ENCODE peak calls at places on chromosomes 6 and 20, in ten cellular contexts. One of them, this sample, is unnamed. For H3K9me3, the result is how much of the 10 kb centered on the place peaks cover.

GRCh38 chr6:84515082-84515481 is 249.3 kb downstream of the TBX18 start:
- DNase-seq in K562: no peak
- DNase-seq in upper lobe of left lung: no peak
- DNase-seq in GM12878: no peak
- DNase-seq in ovary: no peak
- DNase-seq in sigmoid colon: no peak
- DNase-seq in transverse colon: no peak
- DNase-seq in A549: no peak
- DNase-seq in stomach: no peak
- DNase-seq in HepG2: no peak
- DNase-seq in this sample: no peak

GRCh38 chr6:35911871-35912653 is 8.8 kb downstream of the SRPK1 start:
- DNase-seq in transverse colon: no peak
- DNase-seq in ovary: no peak
- DNase-seq in A549: no peak
- DNase-seq in upper lobe of left lung: no peak
- DNase-seq in GM12878: no peak
- DNase-seq in sigmoid colon: no peak
- DNase-seq in K562: no peak
- DNase-seq in stomach: no peak
- DNase-seq in HepG2: no peak
- DNase-seq in this sample: no peak

GRCh38 chr6:110404602-110405001 is 10.8 kb downstream of the DDO start:
- DNase-seq in A549: no peak
- DNase-seq in GM12878: no peak
- DNase-seq in HepG2: no peak
- DNase-seq in transverse colon: no peak
- DNase-seq in K562: no peak
- DNase-seq in upper lobe of left lung: no peak
- DNase-seq in stomach: no peak
- DNase-seq in sigmoid colon: no peak
- DNase-seq in ovary: no peak
- DNase-seq in this sample: no peak

GRCh38 chr20:20360464-20360863 is 7.4 kb upstream of the INSM1 start:
- DNase-seq in stomach: peak
- DNase-seq in upper lobe of left lung: no peak
- DNase-seq in transverse colon: peak
- DNase-seq in K562: peak
- DNase-seq in ovary: no peak
- DNase-seq in HepG2: peak
- DNase-seq in A549: peak
- DNase-seq in GM12878: no peak
- DNase-seq in sigmoid colon: no peak
- DNase-seq in this sample: no peak

GRCh38 chr20:14481863-14482262 is 144.5 kb upstream of the FLRT3 start:
- DNase-seq in transverse colon: no peak
- DNase-seq in K562: no peak
- DNase-seq in HepG2: no peak
- DNase-seq in ovary: no peak
- DNase-seq in A549: no peak
- DNase-seq in stomach: no peak
- DNase-seq in GM12878: no peak
- DNase-seq in upper lobe of left lung: no peak
- DNase-seq in sigmoid colon: no peak
- DNase-seq in this sample: no peak

GRCh38 chr6:56046576-56046975 is 171.2 kb upstream of the BMP5 start:
- DNase-seq in sigmoid colon: peak
- DNase-seq in ovary: no peak
- DNase-seq in A549: no peak
- DNase-seq in HepG2: no peak
- DNase-seq in K562: no peak
- DNase-seq in upper lobe of left lung: no peak
- DNase-seq in stomach: peak
- DNase-seq in transverse colon: peak
- DNase-seq in GM12878: no peak
- DNase-seq in this sample: no peak

GRCh38 chr6:165729307-165729936 is 66.4 kb upstream of the PDE10A start:
- DNase-seq in A549: peak
- DNase-seq in transverse colon: peak
- DNase-seq in K562: peak
- DNase-seq in sigmoid colon: no peak
- DNase-seq in ovary: peak
- DNase-seq in stomach: peak
- DNase-seq in upper lobe of left lung: no peak
- DNase-seq in GM12878: no peak
- DNase-seq in HepG2: peak
- DNase-seq in this sample: no peak

GRCh38 chr6:57224769-57225515 is 2.8 kb upstream of the RAB23 start:
- DNase-seq in upper lobe of left lung: no peak
- DNase-seq in sigmoid colon: no peak
- DNase-seq in stomach: no peak
- DNase-seq in HepG2: no peak
- DNase-seq in K562: peak
- DNase-seq in ovary: no peak
- DNase-seq in A549: no peak
- DNase-seq in GM12878: no peak
- DNase-seq in transverse colon: no peak
- DNase-seq in this sample: no peak

GRCh38 chr6:22886881-22887581 is 317.7 kb downstream of the HDGFL1 start:
- DNase-seq in HepG2: no peak
- DNase-seq in upper lobe of left lung: no peak
- DNase-seq in GM12878: peak
- DNase-seq in ovary: no peak
- DNase-seq in transverse colon: no peak
- DNase-seq in sigmoid colon: no peak
- DNase-seq in K562: no peak
- DNase-seq in stomach: no peak
- DNase-seq in A549: no peak
- DNase-seq in this sample: no peak

GRCh38 chr6:144920391-144920983 is 635.4 kb downstream of the UTRN start:
- DNase-seq in stomach: no peak
- DNase-seq in HepG2: no peak
- DNase-seq in sigmoid colon: no peak
- DNase-seq in GM12878: no peak
- DNase-seq in A549: no peak
- DNase-seq in transverse colon: no peak
- DNase-seq in upper lobe of left lung: no peak
- DNase-seq in K562: no peak
- DNase-seq in ovary: no peak
- DNase-seq in this sample: no peak

GRCh38 chr6:128252293-128253176 is 267.9 kb downstream of the PTPRK start:
- DNase-seq in A549: no peak
- DNase-seq in HepG2: no peak
- DNase-seq in transverse colon: no peak
- DNase-seq in upper lobe of left lung: no peak
- DNase-seq in sigmoid colon: no peak
- DNase-seq in GM12878: no peak
- DNase-seq in stomach: no peak
- DNase-seq in K562: no peak
- DNase-seq in ovary: no peak
- DNase-seq in this sample: no peak

GRCh38 chr6:45681860-45682488 is 304.2 kb upstream of the SUPT3H start:
- DNase-seq in sigmoid colon: no peak
- DNase-seq in upper lobe of left lung: no peak
- DNase-seq in stomach: no peak
- DNase-seq in transverse colon: peak
- DNase-seq in K562: no peak
- DNase-seq in A549: no peak
- DNase-seq in ovary: no peak
- DNase-seq in GM12878: peak
- DNase-seq in HepG2: no peak
- DNase-seq in this sample: peak

GRCh38 chr6:26103770-26104456 is 16.7 kb downstream of the HFE start:
- DNase-seq in upper lobe of left lung: peak
- DNase-seq in A549: peak
- DNase-seq in sigmoid colon: peak
- DNase-seq in K562: peak
- DNase-seq in stomach: peak
- DNase-seq in HepG2: peak
- DNase-seq in transverse colon: peak
- DNase-seq in ovary: peak
- DNase-seq in GM12878: peak
- DNase-seq in this sample: peak

GRCh38 chr6:146544783-146545182 is 1.1 kb downstream of the RAB32 start:
- DNase-seq in GM12878: no peak
- DNase-seq in K562: no peak
- DNase-seq in A549: no peak
- DNase-seq in ovary: no peak
- DNase-seq in transverse colon: no peak
- DNase-seq in stomach: no peak
- DNase-seq in sigmoid colon: peak
- DNase-seq in upper lobe of left lung: no peak
- DNase-seq in HepG2: no peak
- DNase-seq in this sample: no peak

GRCh38 chr6:130834482-130835251 is 7.5 kb downstream of the SMLR1 start:
- DNase-seq in GM12878: no peak
- DNase-seq in ovary: no peak
- DNase-seq in sigmoid colon: no peak
- DNase-seq in A549: no peak
- DNase-seq in K562: no peak
- DNase-seq in HepG2: peak
- DNase-seq in transverse colon: no peak
- DNase-seq in stomach: no peak
- DNase-seq in upper lobe of left lung: no peak
- DNase-seq in this sample: peak

GRCh38 chr6:7050911-7051779 is 56.6 kb upstream of the RREB1 start:
- DNase-seq in upper lobe of left lung: peak
- DNase-seq in K562: no peak
- DNase-seq in HepG2: no peak
- DNase-seq in ovary: peak
- DNase-seq in stomach: peak
- DNase-seq in transverse colon: peak
- DNase-seq in A549: no peak
- DNase-seq in sigmoid colon: peak
- DNase-seq in GM12878: no peak
- DNase-seq in this sample: no peak

GRCh38 chr20:43541214-43541613 is 17.6 kb upstream of the SGK2 start:
- DNase-seq in upper lobe of left lung: no peak
- DNase-seq in stomach: no peak
- DNase-seq in GM12878: no peak
- DNase-seq in transverse colon: no peak
- DNase-seq in HepG2: no peak
- DNase-seq in sigmoid colon: no peak
- DNase-seq in A549: no peak
- DNase-seq in ovary: no peak
- DNase-seq in K562: no peak
- DNase-seq in this sample: no peak

GRCh38 chr6:81735756-81736380 is 16.6 kb downstream of the TENT5A start:
- DNase-seq in upper lobe of left lung: no peak
- DNase-seq in sigmoid colon: no peak
- DNase-seq in GM12878: no peak
- DNase-seq in HepG2: no peak
- DNase-seq in ovary: no peak
- DNase-seq in A549: no peak
- DNase-seq in stomach: no peak
- DNase-seq in K562: no peak
- DNase-seq in transverse colon: no peak
- DNase-seq in this sample: no peak
- TF ChIP-seq EP300 in upper lobe of left lung: no peak
- TF ChIP-seq EP300 in sigmoid colon: no peak
- TF ChIP-seq EP300 in GM12878: no peak
- TF ChIP-seq EP300 in HepG2: no peak
- TF ChIP-seq EP300 in ovary: no peak
- TF ChIP-seq EP300 in A549: no peak
- TF ChIP-seq EP300 in stomach: no peak
- TF ChIP-seq EP300 in K562: no peak
- TF ChIP-seq EP300 in transverse colon: no peak
- TF ChIP-seq EP300 in this sample: no peak

DNA sequence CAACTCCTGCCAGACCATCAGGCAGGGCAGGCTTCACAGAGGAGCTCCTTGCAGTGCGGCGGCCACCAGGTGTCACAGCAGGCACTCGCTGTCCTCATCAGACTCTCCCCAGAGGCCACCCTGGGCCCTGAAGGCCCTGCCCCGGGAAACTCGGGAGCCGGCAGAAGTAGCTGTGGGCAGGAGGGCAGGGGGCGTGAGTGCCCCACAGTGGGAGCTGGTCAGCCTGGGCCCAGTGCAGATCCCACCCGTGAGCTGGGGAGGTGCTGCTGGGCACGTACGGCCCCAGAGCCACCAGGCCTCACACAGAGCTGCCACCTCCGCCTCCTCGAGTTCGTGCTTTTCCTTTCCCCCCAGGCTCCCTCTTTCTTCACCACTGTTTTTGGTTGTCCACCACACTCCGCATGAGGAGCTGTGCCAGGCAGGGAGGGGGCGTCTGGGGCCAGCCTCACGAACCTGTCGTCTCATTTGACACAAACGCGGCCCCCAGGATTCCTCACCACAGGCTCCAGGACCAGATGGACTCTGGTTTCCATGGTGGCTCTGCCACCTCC is 33.8 kb downstream of the FRMD1 start:
- DNase-seq in transverse colon: no peak
- DNase-seq in GM12878: no peak
- DNase-seq in A549: no peak
- DNase-seq in stomach: no peak
- DNase-seq in upper lobe of left lung: peak
- DNase-seq in sigmoid colon: peak
- DNase-seq in ovary: no peak
- DNase-seq in K562: peak
- DNase-seq in HepG2: peak
- DNase-seq in this sample: no peak
- TF ChIP-seq CTCF in transverse colon: no peak
- TF ChIP-seq CTCF in GM12878: no peak
- TF ChIP-seq CTCF in A549: no peak
- TF ChIP-seq CTCF in stomach: no peak
- TF ChIP-seq CTCF in upper lobe of left lung: no peak
- TF ChIP-seq CTCF in sigmoid colon: no peak
- TF ChIP-seq CTCF in ovary: no peak
- TF ChIP-seq CTCF in K562: peak
- TF ChIP-seq CTCF in HepG2: peak
- TF ChIP-seq CTCF in this sample: no peak

DNA sequence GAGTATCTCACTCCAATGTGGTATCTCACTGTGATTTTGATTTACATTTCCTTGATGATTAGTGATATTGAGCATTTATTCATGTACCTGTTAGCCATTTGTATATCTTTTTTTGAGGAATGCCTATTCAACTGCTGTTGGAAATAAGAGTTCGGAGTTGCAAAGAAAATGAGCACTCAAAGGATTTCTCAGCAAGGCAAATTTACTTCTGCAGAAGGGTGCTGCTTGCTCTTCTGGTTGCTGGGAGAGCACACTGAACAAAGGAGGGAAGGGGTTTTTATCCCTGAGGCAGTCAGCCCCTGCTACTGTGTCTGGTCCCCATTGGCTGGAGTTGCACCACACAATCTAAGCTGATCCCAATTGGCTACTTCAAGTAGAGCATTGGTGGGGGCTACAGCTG is 822.4 kb upstream of the ADGRB3 start:
- DNase-seq in ovary: no peak
- DNase-seq in HepG2: no peak
- DNase-seq in GM12878: no peak
- DNase-seq in K562: no peak
- DNase-seq in A549: no peak
- DNase-seq in sigmoid colon: no peak
- DNase-seq in transverse colon: no peak
- DNase-seq in stomach: no peak
- DNase-seq in upper lobe of left lung: no peak
- DNase-seq in this sample: no peak
- H3K9me3 ChIP-seq in ovary: under half
- H3K9me3 ChIP-seq in HepG2: under half
- H3K9me3 ChIP-seq in GM12878: under half
- H3K9me3 ChIP-seq in K562: under half
- H3K9me3 ChIP-seq in A549: under half
- H3K9me3 ChIP-seq in sigmoid colon: under half
- H3K9me3 ChIP-seq in transverse colon: under half
- H3K9me3 ChIP-seq in stomach: under half
- H3K9me3 ChIP-seq in upper lobe of left lung: under half
- H3K9me3 ChIP-seq in this sample: under half

GRCh38 chr20:60316759-60317158 is 358.5 kb downstream of the CDH26 start:
- DNase-seq in ovary: no peak
- DNase-seq in transverse colon: no peak
- DNase-seq in stomach: no peak
- DNase-seq in A549: no peak
- DNase-seq in K562: no peak
- DNase-seq in GM12878: no peak
- DNase-seq in sigmoid colon: no peak
- DNase-seq in HepG2: no peak
- DNase-seq in upper lobe of left lung: no peak
- DNase-seq in this sample: no peak
- TF ChIP-seq EP300 in ovary: no peak
- TF ChIP-seq EP300 in transverse colon: no peak
- TF ChIP-seq EP300 in stomach: no peak
- TF ChIP-seq EP300 in A549: no peak
- TF ChIP-seq EP300 in K562: no peak
- TF ChIP-seq EP300 in GM12878: no peak
- TF ChIP-seq EP300 in sigmoid colon: no peak
- TF ChIP-seq EP300 in HepG2: no peak
- TF ChIP-seq EP300 in upper lobe of left lung: no peak
- TF ChIP-seq EP300 in this sample: no peak

This sample was measured in esophagus muscularis mucosa.